ENCODE peak calls at places on chromosomes 16 and 17, in five cellular contexts. One of them, this sample, is unnamed.

GRCh38 chr16:5916711-5917191 is 819.2 kb upstream of the EEF2KMT start:
- DNase-seq in H1: no peak
- DNase-seq in neuronal stem cell: no peak
- DNase-seq in trophoblast cell: no peak
- DNase-seq in mesenchymal stem cell: no peak
- DNase-seq in this sample: no peak

GRCh38 chr17:5667871-5668270 is 83.6 kb upstream of the NLRP1 start:
- DNase-seq in H1: peak; percentile 47
- DNase-seq in neuronal stem cell: no peak
- DNase-seq in trophoblast cell: no peak
- DNase-seq in mesenchymal stem cell: no peak
- DNase-seq in this sample: peak; percentile 61

GRCh38 chr17:207775-208174 is 26.3 kb upstream of the DOC2B start:
- DNase-seq in H1: no peak
- DNase-seq in neuronal stem cell: no peak
- DNase-seq in trophoblast cell: no peak
- DNase-seq in mesenchymal stem cell: no peak
- DNase-seq in this sample: no peak

GRCh38 chr17:40540448-40540847 is 24.8 kb downstream of the CCR7 start:
- DNase-seq in H1: no peak
- DNase-seq in neuronal stem cell: no peak
- DNase-seq in trophoblast cell: peak; percentile 58
- DNase-seq in mesenchymal stem cell: no peak
- DNase-seq in this sample: no peak

GRCh38 chr16:67433131-67433719 is 2.3 kb downstream of the HSD11B2 start:
- DNase-seq in H1: no peak
- DNase-seq in neuronal stem cell: no peak
- DNase-seq in trophoblast cell: no peak
- DNase-seq in mesenchymal stem cell: no peak
- DNase-seq in this sample: no peak

GRCh38 chr16:5875416-5875815 is 777.8 kb upstream of the EEF2KMT start:
- DNase-seq in H1: no peak
- DNase-seq in neuronal stem cell: no peak
- DNase-seq in trophoblast cell: no peak
- DNase-seq in mesenchymal stem cell: no peak
- DNase-seq in this sample: no peak

GRCh38 chr16:22369221-22369811 is 5.1 kb downstream of the CDR2 start:
- DNase-seq in H1: no peak
- DNase-seq in neuronal stem cell: no peak
- DNase-seq in trophoblast cell: no peak
- DNase-seq in mesenchymal stem cell: peak; percentile 60
- DNase-seq in this sample: no peak

GRCh38 chr17:17235212-17236174 is 1.5 kb downstream of the FLCN start:
- DNase-seq in H1: no peak
- DNase-seq in neuronal stem cell: no peak
- DNase-seq in trophoblast cell: peak; percentile 73
- DNase-seq in mesenchymal stem cell: peak; percentile 49
- DNase-seq in this sample: no peak

DNA sequence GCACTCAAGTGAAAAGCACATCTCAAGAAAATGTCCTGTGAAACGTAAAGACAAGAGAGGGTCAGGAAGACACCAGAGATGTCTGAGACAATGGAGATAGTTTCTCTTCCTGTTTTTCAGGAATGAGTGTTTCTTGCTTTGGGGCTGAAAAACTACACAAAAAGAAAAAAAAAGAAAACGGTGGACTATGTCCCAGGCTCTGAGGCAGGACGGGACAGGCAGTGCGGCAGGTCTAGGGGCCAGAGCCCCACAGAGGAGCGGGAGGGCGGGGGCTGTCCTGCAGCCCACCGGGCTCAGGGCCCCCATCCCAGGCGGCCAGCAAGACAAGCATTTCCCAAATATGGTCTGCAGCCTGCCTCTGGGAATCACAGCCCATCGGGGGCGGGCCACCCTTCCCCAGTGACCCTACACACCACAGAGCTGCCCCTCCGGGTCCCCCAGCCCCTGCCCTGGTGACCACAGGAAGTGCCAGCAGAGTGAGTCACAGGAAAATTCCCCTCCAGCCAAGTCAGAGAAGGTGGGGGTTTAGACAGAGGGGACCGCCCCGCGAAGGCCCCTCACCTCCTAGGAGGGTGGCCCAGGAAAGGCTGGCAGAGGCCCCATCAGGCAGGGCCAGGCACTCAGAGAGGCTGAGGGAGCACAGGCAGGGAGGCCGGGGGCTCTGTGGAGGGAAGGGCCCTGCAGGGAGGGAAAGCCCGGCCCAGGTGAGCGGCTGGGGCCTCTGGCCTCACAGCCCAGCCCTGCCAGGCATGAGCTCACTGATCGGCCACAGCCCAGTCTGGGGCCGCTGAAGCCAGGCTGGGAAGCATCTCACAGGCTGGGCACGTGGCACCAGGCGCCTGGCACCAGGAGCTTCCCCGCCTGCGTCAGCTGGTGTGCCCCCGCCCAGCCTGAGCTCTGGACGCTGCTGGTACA is 6.3 kb downstream of the BCAR1 start:
- DNase-seq in H1: no peak
- DNase-seq in neuronal stem cell: peak; percentile 75
- DNase-seq in trophoblast cell: peak; percentile 81
- DNase-seq in mesenchymal stem cell: peak; percentile 99
- DNase-seq in this sample: peak; percentile 95
- H2BK12ac ChIP-seq in H1: peak overlapping the region; percentile 27
- H2BK12ac ChIP-seq in neuronal stem cell: peak overlapping the region; percentile 68
- H2BK12ac ChIP-seq in trophoblast cell: peak overlapping the region; percentile 45
- H2BK12ac ChIP-seq in mesenchymal stem cell: peak overlapping the region; percentile 90
- H2BK12ac ChIP-seq in this sample: no peak overlapping the region

GRCh38 chr17:34961093-34961911 is at the start of the genes CCT6B and ZNF830:
- DNase-seq in H1: peak; percentile 92
- DNase-seq in neuronal stem cell: peak; percentile 94
- DNase-seq in trophoblast cell: peak; percentile 95
- DNase-seq in mesenchymal stem cell: peak; percentile 97
- DNase-seq in this sample: peak; percentile 95
- H2BK5ac ChIP-seq in H1: peak within 1 kb of the TSS; percentile 95
- H2BK5ac ChIP-seq in neuronal stem cell: peak within 1 kb of the TSS; percentile 63
- H2BK5ac ChIP-seq in trophoblast cell: peak within 1 kb of the TSS; percentile 56
- H2BK5ac ChIP-seq in mesenchymal stem cell: no peak within 1 kb of the TSS
- H2BK5ac ChIP-seq in this sample: peak within 1 kb of the TSS; percentile 45

DNA sequence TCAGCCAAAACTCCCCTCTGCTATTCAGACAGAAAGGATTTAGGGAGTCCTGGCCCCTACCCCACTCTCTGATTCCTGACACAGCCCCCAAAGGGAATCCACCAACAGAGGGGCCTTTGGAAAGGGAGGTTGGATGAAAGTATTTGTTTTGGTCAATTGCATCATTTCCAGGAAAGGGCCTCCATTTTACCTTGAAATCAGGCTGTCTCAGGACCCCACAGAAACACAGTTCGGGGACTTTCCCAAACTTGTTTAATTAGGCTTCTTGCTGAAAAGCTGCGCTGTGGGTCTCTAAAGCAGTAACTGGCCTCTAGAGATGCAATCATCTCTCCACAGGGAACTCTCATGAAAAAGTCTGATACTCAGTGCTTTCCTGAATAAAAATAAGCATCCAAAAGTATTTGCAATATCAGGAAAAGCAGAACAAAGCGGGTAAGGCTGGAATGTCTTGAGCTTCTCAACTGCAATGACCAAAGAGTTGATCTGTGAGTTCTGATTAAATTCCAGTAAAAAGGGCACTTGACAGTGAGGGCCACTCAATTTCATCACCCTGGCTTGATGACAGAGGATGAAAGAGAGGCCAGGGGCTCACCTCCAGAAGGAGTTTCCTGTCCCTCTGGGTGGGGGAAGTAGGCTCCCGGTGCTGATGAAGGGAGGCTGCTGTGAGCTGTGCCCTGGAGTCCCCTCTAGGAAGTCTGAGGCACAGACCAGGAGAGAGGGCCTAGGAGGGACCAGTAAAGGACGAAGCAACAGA is 36.3 kb downstream of the LYRM9 start:
- DNase-seq in H1: no peak
- DNase-seq in neuronal stem cell: no peak
- DNase-seq in trophoblast cell: no peak
- DNase-seq in mesenchymal stem cell: no peak
- DNase-seq in this sample: no peak
- H2BK12ac ChIP-seq in H1: no peak overlapping the region
- H2BK12ac ChIP-seq in neuronal stem cell: peak overlapping the region; percentile 25
- H2BK12ac ChIP-seq in trophoblast cell: no peak overlapping the region
- H2BK12ac ChIP-seq in mesenchymal stem cell: no peak overlapping the region
- H2BK12ac ChIP-seq in this sample: no peak overlapping the region

GRCh38 chr17:18877104-18877503 is 19.2 kb downstream of the PRPSAP2 start:
- DNase-seq in H1: no peak
- DNase-seq in neuronal stem cell: no peak
- DNase-seq in trophoblast cell: no peak
- DNase-seq in mesenchymal stem cell: no peak
- DNase-seq in this sample: no peak
- H2BK5ac ChIP-seq in H1: no peak overlapping the region
- H2BK5ac ChIP-seq in neuronal stem cell: no peak overlapping the region
- H2BK5ac ChIP-seq in trophoblast cell: no peak overlapping the region
- H2BK5ac ChIP-seq in mesenchymal stem cell: no peak overlapping the region
- H2BK5ac ChIP-seq in this sample: no peak overlapping the region

GRCh38 chr17:19744922-19745757 is 3.0 kb downstream of the ALDH3A1 start:
- DNase-seq in H1: peak; percentile 100
- DNase-seq in neuronal stem cell: peak; percentile 89
- DNase-seq in trophoblast cell: peak; percentile 68
- DNase-seq in mesenchymal stem cell: peak; percentile 66
- DNase-seq in this sample: peak; percentile 98
- H2BK12ac ChIP-seq in H1: peak overlapping the region; percentile 81
- H2BK12ac ChIP-seq in neuronal stem cell: no peak overlapping the region
- H2BK12ac ChIP-seq in trophoblast cell: no peak overlapping the region
- H2BK12ac ChIP-seq in mesenchymal stem cell: no peak overlapping the region
- H2BK12ac ChIP-seq in this sample: no peak overlapping the region